ENCODE peak calls at places on chromosomes 16 and 17, in ten cellular contexts. Z, K, T, P, C, U, J, E, W and V are unnamed samples. For H3K9me3, the result is how much of the 10 kb centered on the place peaks cover.

GRCh38 chr17:75490173-75490743 is 25.1 kb downstream of the CASKIN2 start:
- DNase-seq in P (no peak), C (no peak), E (peak), U (no peak), T (peak), Z (no peak), K (no peak), J (no peak), W (no peak), V (no peak)

GRCh38 chr17:37694734-37695133 is 50.1 kb downstream of the HNF1B start:
- DNase-seq in W (no peak), U (no peak), K (peak), J (no peak), E (no peak), Z (no peak), T (no peak), P (no peak), C (no peak), V (no peak)

GRCh38 chr17:11023639-11024479 is 186.0 kb upstream of the PIRT start:
- DNase-seq in J (no peak), C (no peak), Z (no peak), P (no peak), W (no peak), K (no peak), U (no peak), E (no peak), T (no peak), V (no peak)

GRCh38 chr16:23365602-23366240 is 63.6 kb downstream of the SCNN1B start:
- DNase-seq in P (no peak), C (no peak), W (no peak), K (no peak), T (no peak), J (no peak), Z (no peak), U (no peak), E (no peak), V (no peak)

GRCh38 chr16:27378871-27379580 is 22.9 kb upstream of the IL21R start:
- DNase-seq in T (no peak), K (no peak), P (peak), C (no peak), W (peak), U (no peak), E (no peak), J (no peak), Z (peak), V (no peak)

GRCh38 chr16:80034948-80035700 is 434.6 kb upstream of the MAF start:
- DNase-seq in T (no peak), E (no peak), J (no peak), Z (no peak), U (no peak), K (no peak), C (no peak), P (no peak), W (no peak), V (no peak)

GRCh38 chr17:35359396-35359795 is 14.0 kb downstream of the SLFN11 start:
- DNase-seq in T (no peak), K (no peak), W (no peak), J (no peak), E (no peak), U (no peak), C (no peak), P (no peak), Z (no peak), V (no peak)

GRCh38 chr17:2708585-2709172 is 2.9 kb downstream of the CLUH start:
- DNase-seq in Z (no peak), U (no peak), T (no peak), K (no peak), P (no peak), J (no peak), C (no peak), E (no peak), W (no peak), V (no peak)

GRCh38 chr16:1938316-1938715 is 4.7 kb downstream of the MSRB1 start:
- DNase-seq in E (no peak), U (no peak), P (no peak), K (no peak), C (no peak), J (no peak), Z (no peak), T (no peak), W (no peak), V (no peak)

GRCh38 chr16:85360323-85361277 is 248.3 kb upstream of the CIBAR2 start:
- DNase-seq in J (no peak), W (no peak), K (no peak), C (no peak), U (no peak), P (no peak), E (peak), Z (no peak), T (peak), V (no peak)

GRCh38 chr16:57775661-57776469 is 26.4 kb downstream of the KIFC3 start:
- DNase-seq in T (no peak), K (no peak), J (no peak), U (no peak), C (no peak), Z (peak), P (no peak), W (no peak), E (peak), V (no peak)

GRCh38 chr17:57377094-57377493 is 120.8 kb downstream of the MSI2 start:
- DNase-seq in C (no peak), J (no peak), Z (no peak), K (no peak), U (no peak), T (no peak), P (no peak), E (no peak), W (no peak), V (no peak)

GRCh38 chr17:79306688-79307323 is 232.2 kb downstream of the ENGASE start:
- DNase-seq in U (peak), J (no peak), T (peak), E (no peak), P (no peak), K (no peak), W (no peak), Z (no peak), C (no peak), V (no peak)

GRCh38 chr17:77228224-77229215 is 87.8 kb downstream of the SEC14L1 start:
- DNase-seq in T (no peak), W (no peak), P (peak), Z (no peak), E (no peak), J (no peak), K (no peak), U (no peak), C (no peak), V (no peak)

GRCh38 chr17:65677932-65678331 is 116.5 kb upstream of the AXIN2 start:
- DNase-seq in K (peak), U (no peak), P (no peak), E (no peak), T (no peak), W (no peak), Z (no peak), J (no peak), C (no peak), V (no peak)

GRCh38 chr17:41264599-41264998 is 579 bp upstream of the KRTAP9-6 start:
- DNase-seq in C (no peak), Z (no peak), T (no peak), E (no peak), J (no peak), W (no peak), K (no peak), U (no peak), P (no peak), V (no peak)

GRCh38 chr17:33642002-33642401 is 348.9 kb upstream of the ASIC2 start:
- DNase-seq in E (no peak), J (no peak), C (no peak), P (no peak), U (no peak), Z (no peak), W (no peak), K (no peak), T (no peak), V (no peak)

GRCh38 chr17:75181608-75182318 is 996 bp downstream of the SUMO2 start:
- DNase-seq in C (no peak), P (no peak), T (peak), Z (peak), U (no peak), W (no peak), E (peak), J (peak), K (no peak), V (no peak)

GRCh38 chr17:62859146-62859545 is 51.0 kb upstream of the MARCHF10 start:
- DNase-seq in U (no peak), K (peak), Z (peak), J (no peak), P (no peak), E (no peak), C (no peak), W (peak), T (no peak), V (peak)

GRCh38 chr17:5592382-5592781 is 8.1 kb upstream of the NLRP1 start:
- DNase-seq in Z (peak), K (peak), J (peak), T (no peak), P (no peak), U (no peak), C (peak), W (no peak), E (no peak), V (no peak)

GRCh38 chr17:76528156-76528527 is 9.4 kb downstream of the CYGB start:
- DNase-seq in T (no peak), P (peak), C (no peak), Z (no peak), J (no peak), U (no peak), W (no peak), E (no peak), K (no peak), V (no peak)

GRCh38 chr16:87828071-87828971 is 41.0 kb downstream of the SLC7A5 start:
- DNase-seq in W (no peak), Z (no peak), C (no peak), U (no peak), P (no peak), T (peak), K (no peak), E (no peak), J (no peak), V (no peak)

GRCh38 chr17:75652341-75652740 is 14.6 kb downstream of the RECQL5 start:
- DNase-seq in U (no peak), W (no peak), E (no peak), C (no peak), J (no peak), P (no peak), T (no peak), Z (no peak), K (no peak), V (no peak)

GRCh38 chr16:19753815-19754643 is 36.0 kb downstream of the IQCK start:
- DNase-seq in K (peak), T (peak), P (no peak), J (no peak), Z (peak), E (peak), W (no peak), U (no peak), C (no peak), V (no peak)

GRCh38 chr16:15498427-15499175 is 64.2 kb downstream of the BMERB1 start:
- DNase-seq in J (no peak), P (no peak), C (no peak), W (no peak), K (peak), U (no peak), Z (peak), T (no peak), E (no peak), V (peak)

GRCh38 chr16:68458101-68458500 is 9.8 kb upstream of the SMPD3 start:
- DNase-seq in C (no peak), E (no peak), U (no peak), J (no peak), W (no peak), P (no peak), Z (no peak), K (no peak), T (no peak), V (no peak)

GRCh38 chr16:70735141-70735979 is 49.5 kb upstream of the MTSS2 start:
- DNase-seq in J (no peak), P (no peak), T (no peak), Z (peak), W (no peak), C (peak), E (no peak), K (no peak), U (no peak), V (no peak)

GRCh38 chr17:18285296-18285695 is 24.8 kb downstream of the MIEF2 start:
- DNase-seq in K (no peak), W (no peak), Z (no peak), C (no peak), U (no peak), P (peak), E (no peak), T (no peak), J (no peak), V (no peak)

DNA sequence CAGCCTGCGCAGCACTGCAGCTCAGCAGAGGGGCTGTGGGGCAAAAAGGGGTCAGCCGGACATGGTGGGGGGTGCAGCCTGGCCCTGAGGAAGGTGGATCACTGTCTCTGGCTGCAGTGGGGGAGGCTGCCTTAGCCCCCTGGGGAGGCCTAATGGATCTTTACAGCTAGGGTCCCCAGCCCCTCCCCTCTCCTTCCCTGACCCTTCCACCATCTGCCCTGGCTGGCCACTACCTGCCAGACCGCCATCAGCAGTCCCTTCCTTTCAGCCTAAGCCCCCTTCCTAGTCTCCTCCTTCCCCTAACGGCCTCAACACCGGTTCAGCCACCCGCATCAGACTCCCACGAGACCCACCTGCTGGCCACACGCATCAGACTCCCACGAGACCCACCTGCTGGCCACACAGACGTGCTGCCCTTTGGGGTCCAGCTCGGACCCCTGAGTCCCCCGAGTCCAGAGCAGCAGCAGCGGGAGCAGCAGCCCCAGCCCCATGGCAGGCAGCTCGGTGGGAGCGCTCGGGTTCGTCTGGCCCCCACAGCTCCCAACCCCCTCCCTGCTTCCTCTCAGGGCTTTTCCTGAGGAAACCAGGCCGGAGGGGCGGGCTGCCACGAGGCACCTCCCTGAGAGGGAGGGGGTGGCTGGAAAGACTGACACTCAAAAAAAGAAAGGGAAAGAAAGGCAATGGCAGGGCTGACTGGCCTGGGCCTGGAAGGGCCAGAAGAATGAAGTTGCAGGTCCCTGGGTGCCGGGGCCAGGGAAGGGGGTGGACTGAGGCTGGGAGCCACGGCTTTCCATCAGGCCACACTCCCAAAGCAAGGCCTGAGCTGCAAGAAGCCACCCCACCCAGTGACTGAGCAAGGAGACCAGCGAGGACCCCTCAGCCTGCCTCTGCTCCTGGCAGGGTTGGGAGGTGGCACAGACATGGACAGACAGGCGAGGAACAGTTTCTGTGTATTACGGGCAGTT is at the start of gene SCARF1:
- DNase-seq in C (no peak), T (no peak), J (no peak), K (no peak), W (peak), Z (no peak), E (no peak), P (peak), U (no peak), V (no peak)
- H3K4me3 ChIP-seq in C (no peak), T (peak), J (no peak), K (no peak), W (no peak), Z (no peak), E (no peak), P (peak), U (peak), V (no peak)

GRCh38 chr16:64321066-64321465 is 800.8 kb downstream of the CDH11 start:
- DNase-seq in U (no peak), W (no peak), K (no peak), Z (no peak), E (no peak), T (no peak), C (no peak), P (no peak), J (no peak), V (no peak)

GRCh38 chr16:64317601-64318000 is 804.3 kb downstream of the CDH11 start:
- DNase-seq in U (no peak), C (no peak), T (no peak), K (no peak), Z (no peak), J (no peak), E (no peak), W (no peak), P (no peak), V (no peak)

DNA sequence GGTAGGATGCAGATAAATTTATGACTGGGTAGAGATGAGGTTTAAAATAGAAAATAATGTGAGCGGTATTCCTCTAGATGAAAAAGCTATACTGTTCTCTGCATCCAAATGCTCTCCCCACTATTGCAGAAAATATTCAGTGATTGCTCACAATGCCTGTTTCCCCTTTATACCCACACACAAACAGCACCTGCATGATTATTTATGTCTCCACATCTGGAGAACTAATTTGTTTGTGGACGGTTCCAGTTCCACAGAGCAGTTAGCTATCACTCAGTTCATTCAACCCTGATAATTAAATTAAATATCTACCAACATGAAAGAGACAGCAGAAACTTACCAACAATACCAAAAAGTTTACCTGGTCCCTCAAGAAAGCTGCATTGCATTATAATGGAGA is 800.0 kb downstream of the CDH11 start:
- DNase-seq in U (no peak), T (no peak), J (no peak), E (no peak), Z (no peak), W (no peak), K (no peak), C (no peak), P (no peak), V (no peak)
- H3K9me3 ChIP-seq in U (under half), T (under half), J (under half), E (under half), Z (under half), W (under half), K (under half), C (under half), P (under half), V (under half)

DNA sequence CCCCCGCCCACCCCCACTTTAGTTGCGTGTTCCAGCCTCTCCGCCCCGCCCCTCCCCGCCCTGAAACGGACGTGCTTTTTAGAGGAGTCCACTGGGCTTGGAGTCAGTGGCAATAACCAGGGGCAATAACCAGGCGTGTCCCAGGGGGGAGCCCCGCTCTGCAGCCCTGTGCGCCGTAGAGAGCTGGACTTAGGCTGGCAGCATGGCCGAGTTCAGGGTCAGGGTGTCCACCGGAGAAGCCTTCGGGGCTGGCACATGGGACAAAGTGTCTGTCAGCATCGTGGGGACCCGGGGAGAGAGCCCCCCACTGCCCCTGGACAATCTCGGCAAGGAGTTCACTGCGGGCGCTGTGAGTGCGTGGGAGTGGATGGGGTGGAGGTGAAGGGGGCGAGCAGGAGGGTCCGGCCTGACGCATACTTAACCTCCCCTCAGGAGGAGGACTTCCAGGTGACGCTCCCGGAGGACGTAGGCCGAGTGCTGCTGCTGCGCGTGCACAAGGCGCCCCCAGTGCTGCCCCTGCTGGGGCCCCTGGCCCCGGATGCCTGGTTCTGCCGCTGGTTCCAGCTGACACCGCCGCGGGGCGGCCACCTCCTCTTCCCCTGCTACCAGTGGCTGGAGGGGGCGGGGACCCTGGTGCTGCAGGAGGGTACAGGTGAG is at the start of gene ALOX15B:
- DNase-seq in U (no peak), Z (no peak), K (no peak), T (peak), P (no peak), C (no peak), E (peak), J (no peak), W (peak), V (no peak)
- H3K4me3 ChIP-seq in U (peak), Z (no peak), K (no peak), T (peak), P (peak), C (no peak), E (peak), J (no peak), W (no peak), V (no peak)

DNA sequence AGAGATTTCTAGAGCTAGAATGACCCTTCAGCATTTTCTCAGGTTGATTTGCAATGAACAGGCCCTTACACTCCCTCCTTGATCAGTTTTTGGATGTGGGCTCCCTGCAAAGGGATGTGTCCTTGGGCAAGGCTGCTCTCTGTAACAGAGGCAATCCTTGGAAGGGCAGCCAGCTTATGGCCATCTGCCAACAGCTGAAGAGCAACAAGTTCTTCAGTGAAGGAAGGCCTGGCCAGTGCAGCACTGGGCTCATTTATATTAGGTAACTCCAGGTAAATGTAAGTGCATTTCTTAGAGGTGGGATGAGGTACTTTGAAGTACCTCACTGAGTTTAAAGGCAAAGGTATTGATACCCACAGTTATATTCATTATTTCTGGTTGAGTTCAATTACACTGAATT is 114.3 kb upstream of the KCNJ16 start:
- DNase-seq in U (no peak), T (peak), P (no peak), Z (no peak), E (no peak), K (no peak), J (no peak), W (peak), C (no peak), V (no peak)
- H3K9me3 ChIP-seq in U (under half), T (under half), P (under half), Z (under half), E (under half), K (under half), J (under half), W (under half), C (under half), V (under half)